ENCODE peak calls at places on chromosome 15, in five cellular contexts. A, G, O, V and W are unnamed samples.

GRCh38 chr15:72117448-72117697 is 577 bp downstream of the MYO9A start:
- DNase-seq in V (peak; percentile 27), A (peak; percentile 34), O (peak; percentile 67), G (peak; percentile 71), W (peak; percentile 85)

GRCh38 chr15:44009056-44009455 is 182.3 kb downstream of the WDR76 start:
- DNase-seq in V (no peak), O (no peak), G (no peak), A (no peak), W (no peak)

GRCh38 chr15:78264304-78265136 is at the start of gene DNAJA4:
- DNase-seq in A (no peak), G (no peak), O (no peak), V (no peak), W (no peak)

GRCh38 chr15:22979699-22980188 is 424 bp downstream of the CYFIP1 start:
- DNase-seq in A (no peak), V (no peak), O (no peak), G (peak; percentile 57), W (peak; percentile 58)

GRCh38 chr15:33215941-33216872 is 21.7 kb upstream of the FMN1 start:
- DNase-seq in O (peak; percentile 79), V (no peak), A (no peak), G (peak; percentile 45), W (no peak)

GRCh38 chr15:92909131-92909781 is 9.1 kb downstream of the CHD2 start:
- DNase-seq in G (no peak), V (peak; percentile 79), O (no peak), A (no peak), W (no peak)

GRCh38 chr15:83971967-83972366 is 263.6 kb upstream of the GOLGA6L4 start:
- DNase-seq in V (no peak), G (no peak), A (no peak), O (no peak), W (no peak)

GRCh38 chr15:32029409-32029861 is 880 bp upstream of the CHRNA7 start:
- DNase-seq in V (no peak), O (peak; percentile 90), G (peak; percentile 92), A (no peak), W (peak; percentile 85)

GRCh38 chr15:74245342-74245931 is 9.3 kb downstream of the CCDC33 start:
- DNase-seq in O (peak; percentile 99), A (peak; percentile 46), V (no peak), G (peak; percentile 98), W (peak; percentile 95)